ENCODE peak calls at places on chromosome 13, in nine cellular contexts. D is stimulated activated CD4-positive, alpha-beta T cell treated with anti-CD3 and anti-CD28 coated beads, Interleukin-1b, Interleukin-23, amount 100 ng/mL, for 4 hours; O is skeletal muscle cell; Y is mesothelial cell of epicardium; U is GM23248; T is NCI-H2227 treated with DMSO at 0.1 percent for 48 hours; F is A172; A is B cell; M is left ventricle myocardium inferior. I is an unnamed sample.

GRCh38 chr13:50576156-50576555 is 267.3 kb downstream of the DLEU7 start:
- DNase-seq in D (no peak), O (no peak), Y (no peak), U (peak), T (no peak), F (no peak), A (no peak), M (no peak), I (peak)

GRCh38 chr13:23771966-23772365 is 117.2 kb downstream of the MIPEP start:
- DNase-seq in D (no peak), O (no peak), Y (no peak), U (peak), T (no peak), F (no peak), A (no peak), M (no peak), I (no peak)

GRCh38 chr13:111917086-111917485 is 149.9 kb upstream of the SOX1 start:
- DNase-seq in D (no peak), O (no peak), Y (no peak), U (no peak), T (no peak), F (no peak), A (no peak), M (no peak), I (peak)

GRCh38 chr13:110323172-110323851 is 16.2 kb downstream of the COL4A2 start:
- DNase-seq in D (no peak), O (no peak), Y (no peak), U (peak), T (no peak), F (peak), A (no peak), M (no peak), I (no peak)

GRCh38 chr13:47178090-47178950 is 281.5 kb upstream of the HTR2A start:
- DNase-seq in D (no peak), O (no peak), Y (no peak), U (no peak), T (no peak), F (no peak), A (no peak), M (no peak), I (no peak)

GRCh38 chr13:51663980-51664957 is 80.0 kb downstream of the WDFY2 start:
- DNase-seq in D (no peak), O (no peak), Y (no peak), U (no peak), T (no peak), F (no peak), A (no peak), M (no peak), I (no peak)

GRCh38 chr13:26132756-26133155 is 80.9 kb upstream of the SHISA2 start:
- DNase-seq in D (no peak), O (peak), Y (no peak), U (peak), T (no peak), F (peak), A (no peak), M (no peak), I (no peak)

GRCh38 chr13:40476175-40476958 is 190.1 kb downstream of the FOXO1 start:
- DNase-seq in D (no peak), O (no peak), Y (no peak), U (peak), T (no peak), F (peak), A (no peak), M (no peak), I (no peak)

I was measured in upper lobe of left lung.